ENCODE peak calls at places on chromosomes 4 and X, in nine cellular contexts. Q is RPMI7951; H is activated naive CD8-positive, alpha-beta T cell treated with anti-CD3 and anti-CD28 coated beads for 36 hours; W is endothelial cell; X is HL-60; R is activated CD4-positive, CD25-positive, alpha-beta regulatory T cell; F is HEK293T; Y is NCI-H1417; C is aorta. A is an unnamed sample.

GRCh38 chrX:115650916-115651315 is 89.9 kb downstream of the PLS3 start:
- DNase-seq in R (no peak), C (no peak), F (peak; percentile 60), H (peak; percentile 2), X (peak; percentile 40), Y (peak; percentile 71), Q (peak; percentile 46), W (peak; percentile 45), A (peak; percentile 24)

GRCh38 chrX:70062076-70062475 is at the start of gene OTUD6A:
- DNase-seq in R (no peak), Q (no peak), X (no peak), F (no peak), H (no peak), Y (no peak), C (no peak), W (no peak), A (no peak)

GRCh38 chrX:856901-857300 is 226.3 kb downstream of the SHOX start:
- DNase-seq in R (no peak), X (no peak), W (no peak), Y (no peak), C (no peak), H (no peak), Q (no peak), F (no peak), A (no peak)

GRCh38 chrX:118528089-118528753 is 32.6 kb downstream of the DOCK11 start:
- DNase-seq in F (no peak), C (no peak), X (peak; percentile 34), H (peak; percentile 50), Q (no peak), Y (no peak), W (no peak), R (peak; percentile 13), A (no peak)

GRCh38 chr4:139767168-139767567 is 101.5 kb downstream of the MGST2 start:
- DNase-seq in Y (no peak), H (no peak), X (no peak), Q (peak; percentile 85), R (no peak), F (no peak), W (no peak), C (no peak), A (peak; percentile 87)

GRCh38 chr4:10529256-10529890 is 72.1 kb upstream of the ZNF518B start:
- DNase-seq in Y (no peak), X (no peak), W (no peak), Q (no peak), F (no peak), R (no peak), C (no peak), H (no peak), A (no peak)

GRCh38 chrX:65300104-65300809 is 234.3 kb downstream of the LAS1L start:
- DNase-seq in F (no peak), H (no peak), C (peak; percentile 22), X (no peak), Q (no peak), Y (no peak), W (no peak), R (no peak), A (no peak)

GRCh38 chr4:136863756-136864155 is 668.5 kb downstream of the PCDH18 start:
- DNase-seq in R (no peak), Q (no peak), H (no peak), X (peak; percentile 3), W (peak; percentile 10), C (no peak), F (no peak), Y (no peak), A (no peak)

GRCh38 chrX:13448941-13449340 is 120.5 kb upstream of the EGFL6 start:
- DNase-seq in W (no peak), H (no peak), Y (no peak), Q (no peak), C (no peak), F (no peak), X (no peak), R (no peak), A (no peak)

GRCh38 chr4:23455482-23455881 is 434.4 kb downstream of the PPARGC1A start:
- DNase-seq in W (peak; percentile 7), X (no peak), Y (no peak), H (no peak), Q (no peak), R (no peak), C (no peak), F (peak; percentile 5), A (no peak)

GRCh38 chrX:119003462-119003861 is 29.0 kb downstream of the LONRF3 start:
- DNase-seq in Y (no peak), W (no peak), X (no peak), F (no peak), Q (no peak), H (no peak), C (no peak), R (no peak), A (no peak)

GRCh38 chr4:87679449-87680169 is 29.5 kb downstream of the DMP1 start:
- DNase-seq in F (peak; percentile 72), Y (peak; percentile 32), Q (peak; percentile 48), X (peak; percentile 13), H (peak; percentile 32), C (peak; percentile 59), W (peak; percentile 63), R (peak; percentile 4), A (peak; percentile 77)

GRCh38 chr4:124940387-124940786 is 227.9 kb upstream of the ANKRD50 start:
- DNase-seq in Y (no peak), W (no peak), X (no peak), C (no peak), F (no peak), H (no peak), R (no peak), Q (peak; percentile 84), A (peak; percentile 72)

GRCh38 chr4:83386931-83387897 is 52.6 kb upstream of the HPSE start:
- DNase-seq in C (no peak), R (no peak), X (no peak), H (no peak), W (no peak), Q (no peak), F (no peak), Y (no peak), A (peak; percentile 42)

GRCh38 chrX:55648434-55648833 is 25.2 kb downstream of the FOXR2 start:
- DNase-seq in R (no peak), H (no peak), Q (no peak), W (no peak), Y (no peak), C (no peak), F (no peak), X (no peak), A (no peak)

GRCh38 chr4:142402925-142403324 is 443.2 kb downstream of the INPP4B start:
- DNase-seq in R (peak; percentile 1), F (no peak), C (no peak), Q (peak; percentile 72), Y (no peak), H (no peak), X (no peak), W (no peak), A (no peak)

GRCh38 chrX:40651620-40652223 is 4.4 kb upstream of the CXorf38 start:
- DNase-seq in X (peak; percentile 64), R (peak; percentile 38), Y (peak; percentile 38), H (peak; percentile 36), Q (peak; percentile 58), W (peak; percentile 53), C (peak; percentile 75), F (peak; percentile 39), A (peak; percentile 25)

GRCh38 chr4:54025582-54025981 is 38.8 kb downstream of the CHIC2 start:
- DNase-seq in H (no peak), F (no peak), X (no peak), W (no peak), C (no peak), Q (no peak), R (no peak), Y (no peak), A (no peak)

GRCh38 chr4:89069481-89069880 is 12.5 kb upstream of the FAM13A start:
- DNase-seq in W (no peak), C (no peak), H (no peak), X (no peak), F (no peak), R (no peak), Q (no peak), Y (no peak), A (no peak)

GRCh38 chrX:102840871-102841705 is 96.0 kb upstream of the RAB40AL start:
- DNase-seq in F (peak; percentile 52), X (no peak), W (no peak), H (no peak), Y (no peak), C (no peak), Q (peak; percentile 58), R (no peak), A (no peak)

GRCh38 chrX:69162466-69162865 is 2.8 kb downstream of the PJA1 start:
- DNase-seq in H (no peak), R (no peak), W (no peak), F (no peak), C (no peak), X (no peak), Q (no peak), Y (no peak), A (no peak)

GRCh38 chr4:168528131-168528949 is 31.5 kb downstream of the PALLD start:
- DNase-seq in Y (no peak), R (no peak), X (no peak), W (no peak), F (no peak), C (no peak), H (no peak), Q (no peak), A (peak; percentile 50)

GRCh38 chrX:44282753-44283152 is 60.7 kb downstream of the EFHC2 start:
- DNase-seq in X (no peak), R (no peak), F (no peak), Y (no peak), W (no peak), Q (no peak), H (no peak), C (no peak), A (no peak)

GRCh38 chr4:87353592-87353991 is 30.9 kb upstream of the HSD17B13 start:
- DNase-seq in Y (peak; percentile 16), H (no peak), W (peak; percentile 67), F (peak; percentile 38), Q (no peak), C (no peak), X (no peak), R (no peak), A (peak; percentile 76)

GRCh38 chr4:182189107-182189878 is 53.9 kb upstream of the TENM3 start:
- DNase-seq in Q (peak; percentile 97), H (no peak), X (no peak), R (no peak), C (no peak), F (no peak), Y (no peak), W (no peak), A (peak; percentile 64)

GRCh38 chr4:1402021-1402515 is 4.2 kb downstream of the NKX1-1 start:
- DNase-seq in H (no peak), R (no peak), Q (no peak), X (no peak), Y (no peak), C (peak; percentile 36), F (no peak), W (no peak), A (no peak)

GRCh38 chr4:153222790-153223417 is 18.7 kb downstream of the TRIM2 start:
- DNase-seq in C (peak; percentile 73), H (peak; percentile 34), X (peak; percentile 11), Q (peak; percentile 48), R (no peak), Y (peak; percentile 31), F (peak; percentile 65), W (peak; percentile 57), A (peak; percentile 78)